ENCODE peak calls at places on chromosomes 13 and 19, in nine cellular contexts. One of them, this sample, is unnamed.

GRCh38 chr13:24148414-24149305 is 11.9 kb upstream of the SPATA13 start:
- DNase-seq in colonic mucosa: no peak
- DNase-seq in fibroblast of lung: peak
- DNase-seq in ovary: no peak
- DNase-seq in heart right ventricle: no peak
- DNase-seq in upper lobe of right lung: no peak
- DNase-seq in neural progenitor cell: no peak
- DNase-seq in tibial artery: no peak
- DNase-seq in pancreas: no peak
- DNase-seq in this sample: peak

GRCh38 chr19:13401388-13401787 is 104.9 kb downstream of the CACNA1A start:
- DNase-seq in colonic mucosa: no peak
- DNase-seq in fibroblast of lung: peak
- DNase-seq in ovary: no peak
- DNase-seq in heart right ventricle: no peak
- DNase-seq in upper lobe of right lung: no peak
- DNase-seq in neural progenitor cell: no peak
- DNase-seq in tibial artery: no peak
- DNase-seq in pancreas: no peak
- DNase-seq in this sample: peak

GRCh38 chr13:71213252-71213821 is 653.7 kb downstream of the DACH1 start:
- DNase-seq in colonic mucosa: no peak
- DNase-seq in fibroblast of lung: no peak
- DNase-seq in ovary: no peak
- DNase-seq in heart right ventricle: no peak
- DNase-seq in upper lobe of right lung: no peak
- DNase-seq in neural progenitor cell: no peak
- DNase-seq in tibial artery: no peak
- DNase-seq in pancreas: no peak
- DNase-seq in this sample: no peak

GRCh38 chr13:113299951-113300350 is 2.9 kb downstream of the LAMP1 start:
- DNase-seq in colonic mucosa: no peak
- DNase-seq in fibroblast of lung: no peak
- DNase-seq in ovary: no peak
- DNase-seq in heart right ventricle: no peak
- DNase-seq in upper lobe of right lung: no peak
- DNase-seq in neural progenitor cell: no peak
- DNase-seq in tibial artery: no peak
- DNase-seq in pancreas: no peak
- DNase-seq in this sample: no peak

GRCh38 chr13:51412431-51412830 is 40.4 kb downstream of the INTS6 start:
- DNase-seq in colonic mucosa: no peak
- DNase-seq in fibroblast of lung: no peak
- DNase-seq in ovary: no peak
- DNase-seq in heart right ventricle: no peak
- DNase-seq in upper lobe of right lung: no peak
- DNase-seq in neural progenitor cell: no peak
- DNase-seq in tibial artery: no peak
- DNase-seq in pancreas: no peak
- DNase-seq in this sample: no peak

GRCh38 chr19:55080915-55081772 is 5.5 kb downstream of the EPS8L1 start:
- DNase-seq in colonic mucosa: peak
- DNase-seq in fibroblast of lung: peak
- DNase-seq in ovary: peak
- DNase-seq in heart right ventricle: peak
- DNase-seq in upper lobe of right lung: peak
- DNase-seq in neural progenitor cell: peak
- DNase-seq in tibial artery: no peak
- DNase-seq in pancreas: peak
- DNase-seq in this sample: peak

GRCh38 chr13:59700281-59700680 is 463.4 kb downstream of the DIAPH3 start:
- DNase-seq in colonic mucosa: no peak
- DNase-seq in fibroblast of lung: peak
- DNase-seq in ovary: no peak
- DNase-seq in heart right ventricle: no peak
- DNase-seq in upper lobe of right lung: no peak
- DNase-seq in neural progenitor cell: no peak
- DNase-seq in tibial artery: no peak
- DNase-seq in pancreas: no peak
- DNase-seq in this sample: peak

GRCh38 chr13:19053561-19053960 is 128.1 kb downstream of the TUBA3C start:
- DNase-seq in colonic mucosa: no peak
- DNase-seq in fibroblast of lung: no peak
- DNase-seq in ovary: no peak
- DNase-seq in heart right ventricle: no peak
- DNase-seq in upper lobe of right lung: no peak
- DNase-seq in neural progenitor cell: no peak
- DNase-seq in tibial artery: no peak
- DNase-seq in pancreas: no peak
- DNase-seq in this sample: no peak

GRCh38 chr13:50509771-50510441 is 333.6 kb downstream of the DLEU7 start:
- DNase-seq in colonic mucosa: no peak
- DNase-seq in fibroblast of lung: peak
- DNase-seq in ovary: no peak
- DNase-seq in heart right ventricle: no peak
- DNase-seq in upper lobe of right lung: no peak
- DNase-seq in neural progenitor cell: no peak
- DNase-seq in tibial artery: no peak
- DNase-seq in pancreas: no peak
- DNase-seq in this sample: peak

GRCh38 chr19:6723108-6723618 is 2.7 kb upstream of the C3 start:
- DNase-seq in colonic mucosa: no peak
- DNase-seq in fibroblast of lung: peak
- DNase-seq in ovary: peak
- DNase-seq in heart right ventricle: no peak
- DNase-seq in upper lobe of right lung: peak
- DNase-seq in neural progenitor cell: no peak
- DNase-seq in tibial artery: peak
- DNase-seq in pancreas: peak
- DNase-seq in this sample: no peak

GRCh38 chr19:51128227-51128626 is 3.5 kb downstream of the SIGLEC9 start:
- DNase-seq in colonic mucosa: no peak
- DNase-seq in fibroblast of lung: no peak
- DNase-seq in ovary: no peak
- DNase-seq in heart right ventricle: no peak
- DNase-seq in upper lobe of right lung: peak
- DNase-seq in neural progenitor cell: no peak
- DNase-seq in tibial artery: no peak
- DNase-seq in pancreas: no peak
- DNase-seq in this sample: no peak

GRCh38 chr13:39132286-39132685 is 94.0 kb downstream of the NHLRC3 start:
- DNase-seq in colonic mucosa: no peak
- DNase-seq in fibroblast of lung: no peak
- DNase-seq in ovary: no peak
- DNase-seq in heart right ventricle: no peak
- DNase-seq in upper lobe of right lung: no peak
- DNase-seq in neural progenitor cell: no peak
- DNase-seq in tibial artery: no peak
- DNase-seq in pancreas: no peak
- DNase-seq in this sample: no peak

GRCh38 chr19:30566681-30567420 is 194.7 kb downstream of the ZNF536 start:
- DNase-seq in colonic mucosa: no peak
- DNase-seq in fibroblast of lung: no peak
- DNase-seq in ovary: no peak
- DNase-seq in heart right ventricle: no peak
- DNase-seq in upper lobe of right lung: no peak
- DNase-seq in neural progenitor cell: no peak
- DNase-seq in tibial artery: no peak
- DNase-seq in pancreas: no peak
- DNase-seq in this sample: no peak

GRCh38 chr19:47056416-47056815 is 8.0 kb upstream of the TMEM160 start:
- DNase-seq in colonic mucosa: no peak
- DNase-seq in fibroblast of lung: no peak
- DNase-seq in ovary: no peak
- DNase-seq in heart right ventricle: no peak
- DNase-seq in upper lobe of right lung: no peak
- DNase-seq in neural progenitor cell: no peak
- DNase-seq in tibial artery: no peak
- DNase-seq in pancreas: no peak
- DNase-seq in this sample: no peak

GRCh38 chr19:45342911-45343310 is 2.4 kb downstream of the KLC3 start:
- DNase-seq in colonic mucosa: no peak
- DNase-seq in fibroblast of lung: no peak
- DNase-seq in ovary: no peak
- DNase-seq in heart right ventricle: no peak
- DNase-seq in upper lobe of right lung: no peak
- DNase-seq in neural progenitor cell: no peak
- DNase-seq in tibial artery: no peak
- DNase-seq in pancreas: no peak
- DNase-seq in this sample: no peak

GRCh38 chr13:35984776-35985453 is 146.3 kb downstream of the DCLK1 start:
- DNase-seq in colonic mucosa: no peak
- DNase-seq in fibroblast of lung: no peak
- DNase-seq in ovary: no peak
- DNase-seq in heart right ventricle: no peak
- DNase-seq in upper lobe of right lung: no peak
- DNase-seq in neural progenitor cell: peak
- DNase-seq in tibial artery: no peak
- DNase-seq in pancreas: no peak
- DNase-seq in this sample: no peak

GRCh38 chr13:99316224-99316623 is 9.0 kb upstream of the GPR183 start:
- DNase-seq in colonic mucosa: no peak
- DNase-seq in fibroblast of lung: no peak
- DNase-seq in ovary: no peak
- DNase-seq in heart right ventricle: no peak
- DNase-seq in upper lobe of right lung: no peak
- DNase-seq in neural progenitor cell: no peak
- DNase-seq in tibial artery: no peak
- DNase-seq in pancreas: no peak
- DNase-seq in this sample: no peak

DNA sequence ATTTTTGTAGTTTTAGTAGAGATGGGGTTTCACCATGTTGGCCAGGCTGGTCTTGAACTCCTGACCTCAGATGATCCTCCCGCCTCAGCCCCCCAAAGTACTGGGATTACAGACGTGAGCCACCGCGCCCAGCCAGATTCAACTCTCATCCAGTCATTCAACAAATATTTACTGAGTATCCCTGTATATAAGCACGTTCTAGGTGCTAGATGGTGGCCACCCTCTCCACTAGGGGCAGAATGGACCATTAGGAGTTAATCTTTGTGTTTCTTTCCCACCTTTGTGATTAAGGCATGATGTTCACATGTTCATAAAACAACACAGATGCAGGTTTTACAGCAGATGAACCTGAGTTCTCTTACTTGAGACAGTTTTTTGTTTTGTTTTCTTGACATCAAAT is 7.3 kb downstream of the SHKBP1 start:
- DNase-seq in colonic mucosa: no peak
- DNase-seq in fibroblast of lung: no peak
- DNase-seq in ovary: no peak
- DNase-seq in heart right ventricle: no peak
- DNase-seq in upper lobe of right lung: no peak
- DNase-seq in neural progenitor cell: no peak
- DNase-seq in tibial artery: no peak
- DNase-seq in pancreas: no peak
- DNase-seq in this sample: peak
- TF ChIP-seq CTCF in colonic mucosa: no peak
- TF ChIP-seq CTCF in fibroblast of lung: peak
- TF ChIP-seq CTCF in ovary: no peak
- TF ChIP-seq CTCF in heart right ventricle: no peak
- TF ChIP-seq CTCF in upper lobe of right lung: no peak
- TF ChIP-seq CTCF in neural progenitor cell: peak
- TF ChIP-seq CTCF in tibial artery: no peak
- TF ChIP-seq CTCF in pancreas: no peak
- TF ChIP-seq CTCF in this sample: peak

GRCh38 chr13:105363747-105364177 is 1171.7 kb downstream of the EFNB2 start:
- DNase-seq in colonic mucosa: no peak
- DNase-seq in fibroblast of lung: no peak
- DNase-seq in ovary: no peak
- DNase-seq in heart right ventricle: no peak
- DNase-seq in upper lobe of right lung: no peak
- DNase-seq in neural progenitor cell: peak
- DNase-seq in tibial artery: no peak
- DNase-seq in pancreas: no peak
- DNase-seq in this sample: no peak
- H3K4me3 ChIP-seq in colonic mucosa: no peak
- H3K4me3 ChIP-seq in fibroblast of lung: no peak
- H3K4me3 ChIP-seq in ovary: no peak
- H3K4me3 ChIP-seq in heart right ventricle: no peak
- H3K4me3 ChIP-seq in upper lobe of right lung: no peak
- H3K4me3 ChIP-seq in neural progenitor cell: no peak
- H3K4me3 ChIP-seq in tibial artery: no peak
- H3K4me3 ChIP-seq in pancreas: no peak
- H3K4me3 ChIP-seq in this sample: peak

GRCh38 chr13:74907788-74908187 is 574.2 kb downstream of the TBC1D4 start:
- DNase-seq in colonic mucosa: no peak
- DNase-seq in fibroblast of lung: no peak
- DNase-seq in ovary: no peak
- DNase-seq in heart right ventricle: no peak
- DNase-seq in upper lobe of right lung: no peak
- DNase-seq in neural progenitor cell: no peak
- DNase-seq in tibial artery: no peak
- DNase-seq in pancreas: no peak
- DNase-seq in this sample: no peak

GRCh38 chr13:74904547-74904946 is 577.4 kb downstream of the TBC1D4 start:
- DNase-seq in colonic mucosa: no peak
- DNase-seq in fibroblast of lung: no peak
- DNase-seq in ovary: no peak
- DNase-seq in heart right ventricle: no peak
- DNase-seq in upper lobe of right lung: no peak
- DNase-seq in neural progenitor cell: no peak
- DNase-seq in tibial artery: no peak
- DNase-seq in pancreas: no peak
- DNase-seq in this sample: no peak

DNA sequence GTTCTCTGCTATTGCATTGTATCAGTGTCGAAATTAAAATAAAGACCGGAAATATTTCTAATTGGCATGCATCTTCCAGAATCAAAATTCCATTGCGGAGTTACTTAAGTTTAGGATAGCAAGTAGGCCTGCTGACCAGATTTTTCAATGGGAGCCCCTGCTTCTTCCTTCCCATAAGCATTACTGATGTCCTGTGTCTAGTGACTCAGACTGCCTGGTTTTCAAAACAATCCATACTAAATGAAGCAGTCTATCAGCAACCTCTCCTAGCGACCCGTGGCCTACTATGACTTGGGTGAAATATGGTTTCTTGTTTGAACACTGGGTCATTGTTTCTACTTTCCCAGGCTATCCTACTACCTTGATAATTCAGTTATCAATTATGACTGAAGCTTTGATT is 571.6 kb downstream of the TBC1D4 start:
- DNase-seq in colonic mucosa: no peak
- DNase-seq in fibroblast of lung: no peak
- DNase-seq in ovary: no peak
- DNase-seq in heart right ventricle: no peak
- DNase-seq in upper lobe of right lung: no peak
- DNase-seq in neural progenitor cell: no peak
- DNase-seq in tibial artery: no peak
- DNase-seq in pancreas: no peak
- DNase-seq in this sample: no peak
- TF ChIP-seq CTCF in colonic mucosa: no peak
- TF ChIP-seq CTCF in fibroblast of lung: no peak
- TF ChIP-seq CTCF in ovary: no peak
- TF ChIP-seq CTCF in heart right ventricle: no peak
- TF ChIP-seq CTCF in upper lobe of right lung: no peak
- TF ChIP-seq CTCF in neural progenitor cell: no peak
- TF ChIP-seq CTCF in tibial artery: no peak
- TF ChIP-seq CTCF in pancreas: no peak
- TF ChIP-seq CTCF in this sample: no peak

DNA sequence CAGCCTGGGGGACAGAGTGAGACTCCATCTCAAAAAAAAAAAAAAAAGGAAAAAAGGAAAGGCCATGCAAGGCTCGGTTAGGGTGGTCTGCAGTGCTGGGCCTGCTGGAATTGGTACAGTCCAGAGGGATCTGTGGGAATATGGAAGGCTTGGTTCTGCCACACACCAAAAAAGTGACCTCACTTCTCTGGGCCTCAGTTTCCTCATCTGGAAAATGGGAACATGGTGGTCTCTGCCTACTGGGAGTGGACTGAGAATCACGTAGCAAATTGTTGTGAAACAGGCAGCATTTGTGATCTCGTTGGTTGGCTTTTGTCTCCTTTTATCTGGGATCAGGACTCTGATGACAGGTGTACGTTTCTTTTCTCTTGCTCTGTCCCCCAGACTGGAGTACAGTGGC is 7.5 kb downstream of the DNM2 start:
- DNase-seq in colonic mucosa: no peak
- DNase-seq in fibroblast of lung: no peak
- DNase-seq in ovary: no peak
- DNase-seq in heart right ventricle: no peak
- DNase-seq in upper lobe of right lung: no peak
- DNase-seq in neural progenitor cell: no peak
- DNase-seq in tibial artery: no peak
- DNase-seq in pancreas: no peak
- DNase-seq in this sample: no peak
- H3K4me3 ChIP-seq in colonic mucosa: no peak
- H3K4me3 ChIP-seq in fibroblast of lung: no peak
- H3K4me3 ChIP-seq in ovary: no peak
- H3K4me3 ChIP-seq in heart right ventricle: no peak
- H3K4me3 ChIP-seq in upper lobe of right lung: no peak
- H3K4me3 ChIP-seq in neural progenitor cell: no peak
- H3K4me3 ChIP-seq in tibial artery: no peak
- H3K4me3 ChIP-seq in pancreas: no peak
- H3K4me3 ChIP-seq in this sample: no peak

This sample was measured in brain microvascular endothelial cell.